ENCODE peak calls at places on chromosomes 16 and 17, in four cellular contexts. X is right atrium auricular region, C is IMR-90, Q is tibial nerve. K is an unnamed sample. For H3K36me3 and H3K4me1, the result is how much of the 10 kb centered on the place peaks cover.

GRCh38 chr17:38898812-38899348 is 26.5 kb upstream of the LASP1NB start:
- DNase-seq in X (no peak), C (no peak), Q (no peak), K (peak)

GRCh38 chr17:37440424-37440823 is 33.7 kb downstream of the TADA2A start:
- DNase-seq in X (no peak), C (no peak), Q (no peak), K (no peak)

GRCh38 chr17:47866941-47867340 is 16.0 kb upstream of the SP6 start:
- DNase-seq in X (no peak), C (no peak), Q (no peak), K (no peak)

GRCh38 chr16:15906439-15906838 is 18.0 kb upstream of the CEP20 start:
- DNase-seq in X (no peak), C (no peak), Q (no peak), K (no peak)

GRCh38 chr17:41067281-41067680 is 1.6 kb upstream of the KRTAP2-4 start:
- DNase-seq in X (no peak), C (peak), Q (no peak), K (no peak)

GRCh38 chr16:1296688-1297412 is 12.6 kb upstream of the UBE2I start:
- DNase-seq in X (no peak), C (peak), Q (no peak), K (no peak)

GRCh38 chr17:46157443-46158107 is 35.7 kb downstream of the KANSL1 start:
- DNase-seq in X (no peak), C (peak), Q (no peak), K (no peak)

GRCh38 chr17:65270499-65270898 is 133.3 kb downstream of the RGS9 start:
- DNase-seq in X (no peak), C (no peak), Q (no peak), K (no peak)

GRCh38 chr16:48075398-48075797 is 80.4 kb downstream of the ABCC12 start:
- DNase-seq in X (no peak), C (peak), Q (no peak), K (no peak)

GRCh38 chr17:73645050-73645871 is 1.0 kb upstream of the SDK2 start:
- DNase-seq in X (no peak), C (no peak), Q (no peak), K (peak)

GRCh38 chr17:36590082-36590481 is 1.6 kb upstream of the DHRS11 start:
- DNase-seq in X (no peak), C (peak), Q (no peak), K (no peak)

GRCh38 chr16:11740567-11740966 is 2.1 kb downstream of the TXNDC11 start:
- DNase-seq in X (no peak), C (no peak), Q (no peak), K (no peak)

GRCh38 chr16:2198283-2198682 is 1.9 kb upstream of the CASKIN1 start:
- DNase-seq in X (no peak), C (no peak), Q (no peak), K (no peak)

GRCh38 chr17:1905190-1905919 is 75.5 kb downstream of the RPA1 start:
- DNase-seq in X (no peak), C (no peak), Q (no peak), K (no peak)

GRCh38 chr17:53118948-53119347 is 703.8 kb upstream of the KIF2B start:
- DNase-seq in X (no peak), C (no peak), Q (no peak), K (no peak)

GRCh38 chr17:15342460-15342859 is 1.1 kb upstream of the TEKT3 start:
- DNase-seq in X (no peak), C (peak), Q (no peak), K (no peak)

GRCh38 chr17:64341181-64341580 is 49.5 kb downstream of the PECAM1 start:
- DNase-seq in X (no peak), C (no peak), Q (no peak), K (no peak)

GRCh38 chr17:67055041-67055443 is 10.7 kb downstream of the CACNG1 start:
- DNase-seq in X (peak), C (no peak), Q (no peak), K (no peak)

GRCh38 chr16:87002717-87003413 is 314.3 kb downstream of the C16orf95 start:
- DNase-seq in X (no peak), C (peak), Q (no peak), K (no peak)

GRCh38 chr16:30075503-30076275 is at the start of gene PPP4C:
- DNase-seq in X (peak), C (peak), Q (peak), K (peak)

GRCh38 chr17:7237761-7238417 is 1.4 kb downstream of the PHF23 start:
- DNase-seq in X (no peak), C (peak), Q (peak), K (peak)

DNA sequence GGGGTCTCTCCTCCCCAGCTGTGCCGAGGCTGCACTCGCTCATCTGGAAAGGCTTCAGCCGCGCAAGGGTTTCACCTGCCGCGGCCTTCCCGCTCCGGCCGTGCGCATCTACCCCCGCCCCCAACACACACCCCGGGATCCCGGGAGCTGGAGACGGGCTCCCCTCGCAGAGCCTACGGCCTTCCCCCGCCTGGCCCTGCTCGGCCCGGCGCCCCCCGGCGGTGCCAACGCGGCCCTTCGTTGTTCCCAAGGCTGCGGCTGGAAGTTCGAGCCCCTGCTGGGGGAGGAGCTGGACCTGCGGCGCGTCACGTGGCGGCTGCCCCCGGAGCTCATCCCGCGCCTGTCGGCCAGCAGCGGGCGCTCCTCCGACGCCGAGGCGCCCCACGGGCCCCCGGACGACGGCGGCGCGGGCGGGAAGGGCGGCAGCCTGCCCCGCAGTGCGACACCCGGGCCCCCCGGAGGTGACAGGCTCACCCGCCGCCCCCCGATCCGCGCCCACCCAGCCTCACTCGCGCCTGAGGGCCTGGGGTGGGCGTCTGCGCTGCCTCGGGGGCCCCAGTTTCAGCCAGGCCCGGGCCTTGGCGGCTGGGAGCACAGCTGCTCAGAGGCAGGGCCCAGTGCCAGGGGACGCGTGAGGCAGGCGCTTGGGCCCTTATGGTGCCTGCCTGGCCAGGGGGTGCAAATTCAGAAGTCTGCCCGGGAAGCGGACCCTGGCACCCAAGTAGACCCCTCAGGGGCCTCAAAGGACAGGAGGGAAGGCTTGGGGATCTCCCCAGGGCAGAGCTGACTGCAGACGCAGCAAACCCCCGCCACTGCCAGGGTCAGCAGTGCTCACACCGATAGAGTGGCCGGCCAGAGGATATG is 11.2 kb downstream of the GALK1 start:
- DNase-seq in X (no peak), C (peak), Q (no peak), K (peak)
- TF ChIP-seq CTCF in X (peak), C (peak), Q (peak), K (peak)

GRCh38 chr16:3513892-3514600 is 13.2 kb downstream of the CLUAP1 start:
- DNase-seq in X (no peak), C (peak), Q (no peak), K (no peak)

GRCh38 chr16:3508736-3509135 is 7.9 kb downstream of the CLUAP1 start:
- DNase-seq in X (no peak), C (no peak), Q (no peak), K (no peak)

GRCh38 chr16:3511286-3512180 is 10.7 kb downstream of the CLUAP1 start:
- DNase-seq in X (no peak), C (no peak), Q (no peak), K (no peak)

GRCh38 chr16:3509470-3509928 is 8.7 kb downstream of the CLUAP1 start:
- DNase-seq in X (no peak), C (no peak), Q (no peak), K (no peak)

GRCh38 chr16:3510410-3510809 is 9.6 kb downstream of the CLUAP1 start:
- DNase-seq in X (no peak), C (no peak), Q (no peak), K (no peak)
- H3K36me3 ChIP-seq in X (half or more), C (under half), Q (half or more), K (half or more)

GRCh38 chr17:79000396-79001189 is 9.0 kb downstream of the CANT1 start:
- DNase-seq in X (no peak), C (no peak), Q (no peak), K (no peak)

GRCh38 chr17:78998311-78999055 is 11.1 kb downstream of the CANT1 start:
- DNase-seq in X (no peak), C (no peak), Q (no peak), K (peak)

GRCh38 chr17:79001190-79002020 is 8.2 kb downstream of the CANT1 start:
- DNase-seq in X (no peak), C (no peak), Q (no peak), K (no peak)

GRCh38 chr17:78999056-78999768 is 10.4 kb downstream of the CANT1 start:
- DNase-seq in X (no peak), C (no peak), Q (no peak), K (no peak)

DNA sequence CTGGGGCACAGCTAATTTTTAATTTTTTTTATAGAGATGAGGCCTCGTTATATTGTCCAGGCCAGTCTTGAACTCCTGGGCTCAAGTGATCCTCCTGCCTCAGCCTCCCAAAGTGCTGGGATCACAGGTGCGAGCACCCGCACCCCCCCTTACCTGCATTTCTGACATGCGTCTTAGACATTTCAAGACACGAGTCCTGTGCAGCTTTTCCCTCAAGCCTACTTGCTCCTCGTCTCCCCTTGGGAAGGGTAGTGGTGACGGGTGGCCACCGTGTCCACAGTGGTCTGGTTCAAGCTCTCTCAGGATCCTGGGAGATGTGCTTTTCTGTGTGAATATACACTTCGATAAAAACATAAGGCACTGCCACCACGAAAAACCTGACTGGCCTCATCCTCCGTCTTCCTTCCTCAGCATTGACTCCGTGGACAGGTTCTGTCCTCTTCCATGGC is 9.6 kb downstream of the CANT1 start:
- DNase-seq in X (no peak), C (no peak), Q (no peak), K (no peak)
- H3K4me1 ChIP-seq in X (under half), C (under half), Q (under half), K (under half)

DNA sequence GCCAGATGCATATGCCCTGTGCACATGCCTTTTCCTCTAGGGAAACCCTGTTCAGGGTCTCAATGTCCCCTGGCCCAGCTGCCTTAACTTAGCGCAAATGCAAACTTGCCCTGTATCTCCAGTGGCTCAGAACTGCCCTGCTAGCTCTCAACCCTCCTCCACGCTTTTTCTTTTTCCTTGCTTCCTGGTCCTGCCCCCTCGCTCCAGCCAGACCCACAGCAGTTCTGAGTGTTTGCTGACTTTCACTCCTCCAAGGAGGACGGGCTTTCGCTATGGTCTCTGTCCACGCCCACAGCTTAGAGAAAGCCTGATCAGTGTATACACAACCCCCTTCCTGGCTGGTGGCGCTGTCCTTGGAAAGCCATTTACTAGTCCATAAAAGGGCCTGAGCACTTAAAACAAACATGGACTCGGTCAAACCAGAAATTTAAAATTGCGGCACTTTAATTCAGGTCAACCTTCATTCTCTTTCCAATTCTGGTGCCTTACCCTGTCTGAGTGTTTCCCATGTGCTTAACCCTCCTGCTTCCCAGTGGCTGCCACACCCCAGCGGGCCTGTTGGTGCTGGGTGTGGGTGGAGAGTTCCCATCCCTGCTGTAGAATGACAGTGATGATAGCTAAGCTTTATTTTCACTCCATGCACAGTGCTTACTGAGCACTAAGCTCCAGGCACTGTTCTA is 15.6 kb upstream of the TMEM98 start:
- DNase-seq in X (peak), C (peak), Q (no peak), K (peak)
- TF ChIP-seq CTCF in X (no peak), C (peak), Q (no peak), K (peak)

GRCh38 chr16:84082835-84083569 is 33.7 kb downstream of the MBTPS1 start:
- DNase-seq in X (no peak), C (no peak), Q (no peak), K (no peak)
- H3K36me3 ChIP-seq in X (half or more), C (under half), Q (half or more), K (under half)

GRCh38 chr17:17022011-17022800 is 20.1 kb upstream of the MPRIP start:
- DNase-seq in X (no peak), C (no peak), Q (no peak), K (no peak)
- H3K4me1 ChIP-seq in X (under half), C (under half), Q (under half), K (under half)

DNA sequence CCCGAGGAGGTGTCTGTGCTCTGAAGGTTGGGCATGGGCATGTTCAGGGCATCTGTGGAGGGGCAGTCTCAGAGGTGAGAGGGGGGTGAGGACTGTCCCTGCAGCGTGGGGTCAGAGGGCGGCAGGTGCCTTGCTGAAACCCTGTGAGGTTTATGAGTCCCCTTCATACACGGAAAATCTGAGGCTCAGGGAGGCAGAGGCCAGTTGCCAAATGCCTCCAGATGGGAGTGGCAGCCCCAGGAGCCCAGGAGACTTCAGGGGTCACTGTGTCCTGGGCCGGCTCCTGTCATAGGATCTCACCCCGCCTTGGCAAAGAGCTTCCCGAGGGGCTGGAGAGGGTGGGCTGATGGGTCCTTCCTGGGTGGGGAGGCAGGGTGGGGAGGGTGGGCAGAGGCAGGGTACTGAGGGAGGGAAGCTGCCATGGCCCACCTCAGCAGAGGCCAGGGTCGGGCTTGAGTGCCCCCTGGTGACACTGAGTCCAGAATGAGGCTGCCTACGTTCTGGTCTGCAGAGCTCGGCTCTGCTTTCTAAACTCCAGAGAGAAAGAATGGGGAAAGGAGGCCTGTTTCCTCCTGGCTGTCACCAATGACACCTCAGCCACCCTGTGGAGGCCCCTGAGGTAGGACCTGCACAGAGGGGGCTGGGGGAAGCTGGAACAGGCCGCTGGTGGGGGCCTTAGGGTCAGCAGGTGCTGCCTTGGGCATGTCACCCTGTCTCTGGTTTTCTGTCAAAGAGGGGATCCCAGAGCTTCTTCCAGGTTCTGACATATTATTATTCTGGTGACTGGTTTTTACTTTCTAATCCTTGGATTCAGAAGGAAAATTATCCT is 1.1 kb downstream of the LGALS9 start:
- DNase-seq in X (no peak), C (no peak), Q (no peak), K (no peak)
- TF ChIP-seq CTCF in X (no peak), C (no peak), Q (no peak), K (no peak)

GRCh38 chr17:80331820-80332219 is 71.2 kb downstream of the RNF213 start:
- DNase-seq in X (no peak), C (no peak), Q (no peak), K (no peak)
- H3K36me3 ChIP-seq in X (half or more), C (half or more), Q (half or more), K (half or more)